ENCODE peak calls at places on chromosomes 4 and X, in four cellular contexts. D is HL-60, H is GM12891, N is GM12878. P is an unnamed sample.

GRCh38 chrX:133985164-133986007 is at the start of gene GPC3:
- DNase-seq in D (no peak), H (peak), N (no peak), P (peak)

GRCh38 chr4:146500216-146500615 is 21.5 kb downstream of the SLC10A7 start:
- DNase-seq in D (no peak), H (no peak), N (no peak), P (no peak)

GRCh38 chr4:95546236-95546635 is 2.5 kb downstream of the UNC5C start:
- DNase-seq in D (no peak), H (no peak), N (no peak), P (no peak)

GRCh38 chr4:47701286-47701685 is 136.6 kb downstream of the CORIN start:
- DNase-seq in D (no peak), H (no peak), N (no peak), P (no peak)

GRCh38 chr4:166655705-166656104 is 578.6 kb downstream of the SPOCK3 start:
- DNase-seq in D (no peak), H (no peak), N (no peak), P (no peak)

GRCh38 chr4:153114771-153115321 is 89.4 kb upstream of the TRIM2 start:
- DNase-seq in D (no peak), H (no peak), N (no peak), P (no peak)

GRCh38 chrX:41145920-41146608 is 60.8 kb downstream of the USP9X start:
- DNase-seq in D (peak), H (no peak), N (no peak), P (no peak)

GRCh38 chr4:169040559-169041261 is 30.7 kb upstream of the CBR4 start:
- DNase-seq in D (no peak), H (no peak), N (no peak), P (no peak)

GRCh38 chr4:15592799-15593198 is 62.4 kb downstream of the FBXL5 start:
- DNase-seq in D (no peak), H (no peak), N (no peak), P (no peak)

GRCh38 chr4:105808459-105809041 is 86.7 kb upstream of the NPNT start:
- DNase-seq in D (no peak), H (no peak), N (no peak), P (no peak)

GRCh38 chrX:14758029-14758491 is 114.8 kb downstream of the FANCB start:
- DNase-seq in D (no peak), H (no peak), N (no peak), P (no peak)

GRCh38 chrX:69501433-69501832 is 2.7 kb upstream of the NALF2 start:
- DNase-seq in D (no peak), H (no peak), N (no peak), P (peak)

GRCh38 chr4:26574563-26574962 is 9.3 kb upstream of the TBC1D19 start:
- DNase-seq in D (no peak), H (no peak), N (no peak), P (no peak)

GRCh38 chr4:184544711-184545409 is 70.5 kb upstream of the IRF2 start:
- DNase-seq in D (no peak), H (no peak), N (no peak), P (peak)
- TF ChIP-seq SPI1 in D (no peak), H (no peak), N (no peak), P (no peak)

GRCh38 chrX:21972721-21973120 is 32.2 kb downstream of the SMS start:
- DNase-seq in D (no peak), H (no peak), N (no peak), P (no peak)
- TF ChIP-seq SPI1 in D (no peak), H (no peak), N (no peak), P (no peak)

DNA sequence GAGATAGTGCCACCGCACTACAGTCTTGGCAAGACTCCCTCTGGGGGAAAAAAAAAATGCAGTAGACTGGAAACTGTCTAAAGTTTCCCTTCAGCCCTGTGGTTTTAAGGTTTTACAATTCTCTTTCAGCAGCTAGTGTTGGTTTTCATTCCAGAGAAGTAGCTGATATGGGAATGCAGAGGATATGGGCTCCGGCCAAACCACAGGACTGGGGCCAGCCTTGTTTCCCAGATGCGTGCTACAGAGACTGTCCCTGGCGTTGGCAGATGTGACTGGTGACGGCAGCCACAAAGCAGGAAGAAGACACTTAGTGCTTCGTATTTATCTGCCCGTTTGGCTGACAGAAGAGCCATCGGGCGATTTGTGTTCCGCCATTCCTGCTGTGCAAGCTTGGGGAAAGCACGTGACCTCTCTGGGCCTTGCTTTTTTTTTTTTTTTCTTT is 43.2 kb downstream of the ZBTB49 start:
- DNase-seq in D (peak), H (no peak), N (no peak), P (no peak)
- TF ChIP-seq SPI1 in D (no peak), H (no peak), N (no peak), P (no peak)

DNA sequence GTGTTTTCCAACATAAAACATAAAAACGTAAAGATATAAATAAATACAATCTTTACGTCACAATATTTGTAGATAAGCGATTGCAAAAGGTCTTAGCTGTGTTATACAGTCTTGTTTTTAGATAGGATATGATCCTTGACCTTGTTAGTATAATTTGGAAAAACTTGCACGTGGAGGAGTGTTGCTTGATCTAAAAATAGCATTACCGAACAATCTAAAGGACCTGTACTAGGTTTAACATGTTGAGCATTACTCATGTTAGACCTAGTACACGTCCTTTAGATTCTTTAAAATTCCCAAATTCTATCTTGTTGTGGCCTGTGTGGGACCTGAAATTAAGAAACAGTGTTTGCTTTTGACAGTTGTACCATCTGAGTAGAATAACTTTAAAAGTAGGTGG is 1.7 kb downstream of the METAP1 start:
- DNase-seq in D (no peak), H (no peak), N (no peak), P (no peak)
- TF ChIP-seq SPI1 in D (no peak), H (no peak), N (no peak), P (no peak)

DNA sequence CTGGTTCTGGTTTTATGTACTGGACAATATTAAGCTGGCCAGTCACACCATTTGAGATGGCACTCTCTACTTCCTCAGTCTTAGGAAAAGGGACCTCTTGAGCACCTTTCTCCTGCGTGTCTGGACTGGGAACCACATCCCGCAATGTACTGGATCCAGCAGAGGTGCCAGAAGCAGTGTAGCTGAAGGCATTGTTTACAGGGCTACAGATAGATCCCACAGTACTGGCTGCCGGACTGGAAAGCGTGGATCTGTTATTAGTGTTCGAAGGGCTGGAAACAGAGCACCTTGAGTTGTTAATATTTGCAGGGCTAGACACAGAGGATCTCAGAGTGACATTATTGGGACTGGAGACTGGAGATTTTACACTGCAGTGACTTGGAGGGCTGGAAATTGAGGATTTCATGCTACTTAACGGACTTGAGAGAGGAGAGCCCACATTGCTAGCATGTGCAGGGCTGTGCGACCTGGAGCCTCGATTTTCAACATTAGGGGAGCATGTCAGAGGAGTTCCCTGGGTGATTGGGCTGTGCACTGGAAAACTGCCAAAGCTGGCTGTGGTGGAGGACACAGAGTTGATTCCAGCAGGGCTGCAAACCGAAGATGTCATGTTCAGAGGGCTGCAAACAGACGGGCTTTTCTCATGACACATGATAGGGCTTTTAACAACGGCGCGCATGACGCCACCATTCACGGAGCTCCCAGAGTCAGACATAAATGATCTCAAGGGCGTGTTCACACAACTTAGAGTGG is 6.4 kb downstream of the NR3C2 start:
- DNase-seq in D (no peak), H (no peak), N (no peak), P (no peak)
- TF ChIP-seq SPI1 in D (no peak), H (no peak), N (no peak), P (no peak)

DNA sequence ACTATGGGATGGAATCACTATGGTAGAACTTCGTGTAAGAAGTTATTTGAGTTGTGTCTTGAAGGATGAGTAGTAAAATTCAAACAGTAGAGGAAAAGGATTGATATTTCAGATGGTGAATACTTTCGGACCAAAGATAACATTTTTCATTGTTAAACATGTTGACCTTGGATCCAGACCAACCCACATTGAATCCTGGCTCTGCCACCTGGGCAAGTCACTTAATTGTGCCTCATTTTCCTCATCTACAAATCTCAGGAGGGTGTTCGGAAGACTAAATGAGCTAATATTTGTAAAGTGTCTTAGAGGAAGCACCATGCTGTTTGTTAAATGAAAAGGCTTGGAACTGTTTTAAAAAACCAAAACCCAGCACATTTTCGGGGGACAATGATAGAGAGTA is 1.4 kb upstream of the AIFM1 start:
- DNase-seq in D (no peak), H (no peak), N (no peak), P (no peak)
- TF ChIP-seq SPI1 in D (no peak), H (no peak), N (no peak), P (no peak)